ENCODE peak calls at places on chromosomes 12 and 14, in ten cellular contexts. K is NCI-H524; I is activated CD8-positive, alpha-beta memory T cell treated with anti-CD3 and anti-CD28 coated beads, Interleukin-2, amount 50 U/mL, for 48 hours; F is kidney tubule cell; O is colonic mucosa; Y is GM23248; Z is tibial nerve; C is C1 segment of cervical spinal cord; M is NCI-H1417; T is activated naive CD4-positive, alpha-beta T cell. N is an unnamed sample.

GRCh38 chr14:100158566-100159106 is 809 bp downstream of the DEGS2 start:
- DNase-seq in K (no peak), I (no peak), F (no peak), O (no peak), Y (no peak), Z (no peak), C (no peak), M (peak; percentile 66), T (no peak), N (no peak)

GRCh38 chr12:77500124-77500523 is 330.6 kb upstream of the NAV3 start:
- DNase-seq in K (no peak), I (no peak), F (no peak), O (no peak), Y (no peak), Z (no peak), C (no peak), M (no peak), T (no peak), N (no peak)

GRCh38 chr14:25298238-25298637 is 248.3 kb upstream of the STXBP6 start:
- DNase-seq in K (no peak), I (no peak), F (no peak), O (no peak), Y (no peak), Z (no peak), C (no peak), M (no peak), T (no peak), N (no peak)

GRCh38 chr12:8697120-8697475 is 693 bp upstream of the RIMKLB start:
- DNase-seq in K (no peak), I (no peak), F (peak; percentile 50), O (no peak), Y (peak; percentile 72), Z (no peak), C (no peak), M (no peak), T (no peak), N (peak; percentile 53)

GRCh38 chr12:130830246-130830551 is 8.9 kb downstream of the STX2 start:
- DNase-seq in K (no peak), I (peak; percentile 13), F (no peak), O (no peak), Y (no peak), Z (no peak), C (no peak), M (peak; percentile 88), T (no peak), N (no peak)

GRCh38 chr14:80211143-80212024 is at the start of gene DIO2:
- DNase-seq in K (no peak), I (no peak), F (peak; percentile 26), O (no peak), Y (peak; percentile 51), Z (peak; percentile 26), C (peak; percentile 67), M (no peak), T (no peak), N (peak; percentile 67)

GRCh38 chr14:64841121-64841611 is 38.5 kb downstream of the SPTB start:
- DNase-seq in K (no peak), I (no peak), F (peak; percentile 77), O (no peak), Y (peak; percentile 58), Z (peak; percentile 11), C (no peak), M (no peak), T (no peak), N (peak; percentile 75)

GRCh38 chr12:109900752-109901580 is 892 bp downstream of the TCHP start:
- DNase-seq in K (no peak), I (no peak), F (no peak), O (no peak), Y (peak; percentile 26), Z (no peak), C (no peak), M (peak; percentile 62), T (no peak), N (no peak)

GRCh38 chr12:40980346-40981005 is 207.6 kb upstream of the PDZRN4 start:
- DNase-seq in K (no peak), I (no peak), F (peak; percentile 75), O (no peak), Y (no peak), Z (no peak), C (no peak), M (no peak), T (no peak), N (no peak)

GRCh38 chr12:22858849-22859569 is 234.0 kb downstream of the ETNK1 start:
- DNase-seq in K (no peak), I (no peak), F (no peak), O (no peak), Y (peak; percentile 47), Z (no peak), C (no peak), M (no peak), T (no peak), N (no peak)

GRCh38 chr14:68306934-68307758 is 485.7 kb downstream of the ZFP36L1 start:
- DNase-seq in K (peak; percentile 77), I (no peak), F (no peak), O (peak; percentile 74), Y (peak; percentile 9), Z (no peak), C (no peak), M (peak; percentile 84), T (no peak), N (no peak)

GRCh38 chr12:4117386-4118016 is 156.1 kb upstream of the CCND2 start:
- DNase-seq in K (no peak), I (peak; percentile 53), F (no peak), O (peak; percentile 51), Y (no peak), Z (no peak), C (no peak), M (no peak), T (no peak), N (no peak)